ENCODE peak calls at places on chromosomes 12 and 14, in nine cellular contexts. T is renal cortical epithelial cell; H is HCT116; V is stimulated activated CD4-positive, alpha-beta T cell treated with anti-CD3 and anti-CD28 coated beads, Interleukin-4, amount 100 ng/mL, for 4 hours; Z is amygdala; C is astrocyte of the spinal cord; M is naive thymus-derived CD4-positive, alpha-beta T cell; L is HEK293T; B is AG04450. S is an unnamed sample.

GRCh38 chr14:67237591-67237990 is 3.6 kb upstream of the PALS1 start:
- DNase-seq in T (peak), H (no peak), V (no peak), Z (no peak), C (no peak), M (no peak), L (no peak), B (no peak), S (no peak)

GRCh38 chr12:20212658-20213387 is 155.5 kb upstream of the PDE3A start:
- DNase-seq in T (peak), H (peak), V (no peak), Z (peak), C (peak), M (no peak), L (peak), B (peak), S (peak)

GRCh38 chr12:29149691-29150382 is 759 bp downstream of the FAR2 start:
- DNase-seq in T (no peak), H (no peak), V (no peak), Z (no peak), C (no peak), M (peak), L (peak), B (no peak), S (peak)

GRCh38 chr14:79605863-79606262 is 605.4 kb downstream of the DIO2 start:
- DNase-seq in T (peak), H (no peak), V (no peak), Z (no peak), C (no peak), M (no peak), L (no peak), B (no peak), S (no peak)

GRCh38 chr12:50764861-50765324 is 992 bp downstream of the ATF1 start:
- DNase-seq in T (peak), H (no peak), V (peak), Z (peak), C (peak), M (peak), L (no peak), B (no peak), S (no peak)

GRCh38 chr12:108728820-108729611 is 2.3 kb downstream of the CORO1C start:
- DNase-seq in T (no peak), H (no peak), V (no peak), Z (no peak), C (peak), M (no peak), L (no peak), B (no peak), S (no peak)

GRCh38 chr14:93999573-93999972 is 2.5 kb downstream of the CCDC197 start:
- DNase-seq in T (no peak), H (no peak), V (no peak), Z (no peak), C (no peak), M (no peak), L (no peak), B (no peak), S (no peak)

GRCh38 chr14:22536853-22537338 is 52.1 kb downstream of the DAD1 start:
- DNase-seq in T (peak), H (peak), V (peak), Z (no peak), C (peak), M (no peak), L (peak), B (peak), S (no peak)

GRCh38 chr12:54017845-54018607 is 9.2 kb downstream of the HOXC8 start:
- DNase-seq in T (peak), H (peak), V (peak), Z (no peak), C (peak), M (peak), L (peak), B (no peak), S (peak)

GRCh38 chr14:87108726-87109125 is 884.3 kb downstream of the GALC start:
- DNase-seq in T (no peak), H (no peak), V (no peak), Z (no peak), C (peak), M (no peak), L (no peak), B (peak), S (no peak)

GRCh38 chr14:99415496-99416281 is 65.0 kb downstream of the SETD3 start:
- DNase-seq in T (peak), H (peak), V (peak), Z (no peak), C (peak), M (peak), L (peak), B (peak), S (peak)

GRCh38 chr12:100268835-100269564 is 2.0 kb downstream of the SCYL2 start:
- DNase-seq in T (peak), H (no peak), V (no peak), Z (no peak), C (peak), M (no peak), L (no peak), B (no peak), S (no peak)

GRCh38 chr12:92779902-92780301 is 77.1 kb downstream of the PLEKHG7 start:
- DNase-seq in T (peak), H (no peak), V (no peak), Z (no peak), C (no peak), M (no peak), L (no peak), B (no peak), S (no peak)

GRCh38 chr14:74618078-74618952 is 6.3 kb upstream of the LTBP2 start:
- DNase-seq in T (peak), H (peak), V (peak), Z (no peak), C (peak), M (peak), L (no peak), B (no peak), S (no peak)

GRCh38 chr14:23359167-23359626 is 5.8 kb downstream of the EFS start:
- DNase-seq in T (no peak), H (no peak), V (no peak), Z (no peak), C (no peak), M (no peak), L (no peak), B (no peak), S (no peak)

GRCh38 chr12:5059358-5059757 is 15.7 kb downstream of the KCNA5 start:
- DNase-seq in T (no peak), H (no peak), V (no peak), Z (no peak), C (no peak), M (no peak), L (no peak), B (no peak), S (no peak)

GRCh38 chr14:57244103-57244502 is 24.6 kb downstream of the EXOC5 start:
- DNase-seq in T (peak), H (no peak), V (no peak), Z (no peak), C (peak), M (no peak), L (no peak), B (no peak), S (no peak)

GRCh38 chr14:65222434-65222833 is 120.1 kb upstream of the MAX start:
- DNase-seq in T (no peak), H (peak), V (peak), Z (peak), C (peak), M (peak), L (peak), B (no peak), S (peak)

GRCh38 chr12:26690601-26691000 is 142.4 kb downstream of the ITPR2 start:
- DNase-seq in T (peak), H (no peak), V (no peak), Z (no peak), C (no peak), M (no peak), L (no peak), B (no peak), S (no peak)

GRCh38 chr12:55700255-55701018 is 7.3 kb downstream of the ITGA7 start:
- DNase-seq in T (no peak), H (no peak), V (no peak), Z (no peak), C (no peak), M (no peak), L (no peak), B (no peak), S (no peak)

GRCh38 chr12:4794503-4794902 is 74.3 kb downstream of the GALNT8 start:
- DNase-seq in T (no peak), H (no peak), V (no peak), Z (no peak), C (no peak), M (no peak), L (no peak), B (no peak), S (no peak)

GRCh38 chr14:69789118-69789640 is 7.9 kb downstream of the SLC10A1 start:
- DNase-seq in T (no peak), H (no peak), V (no peak), Z (no peak), C (no peak), M (no peak), L (no peak), B (no peak), S (no peak)

GRCh38 chr12:26226629-26227375 is 31.4 kb downstream of the SSPN start:
- DNase-seq in T (peak), H (no peak), V (no peak), Z (peak), C (peak), M (no peak), L (peak), B (no peak), S (peak)

GRCh38 chr12:538731-539539 is 79.2 kb downstream of the B4GALNT3 start:
- DNase-seq in T (peak), H (peak), V (no peak), Z (no peak), C (peak), M (peak), L (no peak), B (no peak), S (no peak)

GRCh38 chr14:61406670-61407069 is 85.3 kb downstream of the PRKCH start:
- DNase-seq in T (no peak), H (no peak), V (no peak), Z (no peak), C (no peak), M (peak), L (no peak), B (no peak), S (no peak)

GRCh38 chr14:81219821-81220487 is 805 bp downstream of the GTF2A1 start:
- DNase-seq in T (peak), H (no peak), V (peak), Z (no peak), C (no peak), M (peak), L (peak), B (no peak), S (peak)

GRCh38 chr14:63727231-63727735 is 582 bp downstream of the SGPP1 start:
- DNase-seq in T (no peak), H (no peak), V (peak), Z (no peak), C (peak), M (no peak), L (peak), B (peak), S (peak)

GRCh38 chr14:69945905-69946304 is 66.7 kb downstream of the SMOC1 start:
- DNase-seq in T (no peak), H (no peak), V (no peak), Z (no peak), C (peak), M (no peak), L (peak), B (no peak), S (no peak)

GRCh38 chr12:90280564-90281058 is 572.0 kb upstream of the ATP2B1 start:
- DNase-seq in T (peak), H (no peak), V (no peak), Z (no peak), C (peak), M (no peak), L (no peak), B (no peak), S (no peak)

GRCh38 chr14:81805785-81806184 is 272.1 kb upstream of the SEL1L start:
- DNase-seq in T (no peak), H (no peak), V (no peak), Z (no peak), C (no peak), M (no peak), L (no peak), B (no peak), S (no peak)

GRCh38 chr12:122423258-122424165 is 1.0 kb upstream of the CLIP1 start:
- DNase-seq in T (peak), H (peak), V (no peak), Z (peak), C (peak), M (no peak), L (no peak), B (no peak), S (peak)

GRCh38 chr12:132664206-132665148 is 22.7 kb downstream of the POLE start:
- DNase-seq in T (no peak), H (no peak), V (no peak), Z (no peak), C (no peak), M (no peak), L (no peak), B (no peak), S (no peak)

GRCh38 chr14:33475623-33476022 is 475.3 kb downstream of the EGLN3 start:
- DNase-seq in T (peak), H (no peak), V (no peak), Z (no peak), C (peak), M (no peak), L (peak), B (no peak), S (peak)

GRCh38 chr12:52415870-52416750 is 10.0 kb upstream of the KRT82 start:
- DNase-seq in T (peak), H (no peak), V (no peak), Z (no peak), C (peak), M (no peak), L (no peak), B (peak), S (no peak)

GRCh38 chr14:88212691-88213090 is 110.4 kb downstream of the KCNK10 start:
- DNase-seq in T (no peak), H (no peak), V (no peak), Z (no peak), C (no peak), M (no peak), L (no peak), B (no peak), S (no peak)

GRCh38 chr12:42187799-42188198 is 43.1 kb upstream of the GXYLT1 start:
- DNase-seq in T (no peak), H (no peak), V (no peak), Z (no peak), C (no peak), M (no peak), L (no peak), B (no peak), S (no peak)

GRCh38 chr12:84825149-84825548 is 87.5 kb downstream of the SLC6A15 start:
- DNase-seq in T (no peak), H (no peak), V (no peak), Z (no peak), C (no peak), M (no peak), L (no peak), B (no peak), S (no peak)

GRCh38 chr14:100772607-100773165 is 46.0 kb downstream of the DLK1 start:
- DNase-seq in T (no peak), H (no peak), V (no peak), Z (no peak), C (no peak), M (no peak), L (no peak), B (no peak), S (no peak)